ENCODE peak calls at places on chromosomes 13 and 19, in five cellular contexts. One of them, this sample, is unnamed.

GRCh38 chr13:110363009-110363408 is 55.9 kb downstream of the COL4A2 start:
- DNase-seq in GM12878: no peak
- DNase-seq in H1: no peak
- DNase-seq in HepG2: no peak
- DNase-seq in K562: no peak
- DNase-seq in this sample: peak

GRCh38 chr19:16032509-16033135 is 43.7 kb upstream of the TPM4 start:
- DNase-seq in GM12878: no peak
- DNase-seq in H1: no peak
- DNase-seq in HepG2: no peak
- DNase-seq in K562: no peak
- DNase-seq in this sample: no peak

GRCh38 chr19:1813837-1814217 is 1.8 kb upstream of the ATP8B3 start:
- DNase-seq in GM12878: no peak
- DNase-seq in H1: no peak
- DNase-seq in HepG2: no peak
- DNase-seq in K562: no peak
- DNase-seq in this sample: no peak

GRCh38 chr19:35040826-35041547 is 534 bp upstream of the HPN start:
- DNase-seq in GM12878: no peak
- DNase-seq in H1: no peak
- DNase-seq in HepG2: peak
- DNase-seq in K562: peak
- DNase-seq in this sample: no peak

GRCh38 chr19:16293133-16294085 is 31.2 kb upstream of the KLF2 start:
- DNase-seq in GM12878: no peak
- DNase-seq in H1: no peak
- DNase-seq in HepG2: no peak
- DNase-seq in K562: peak
- DNase-seq in this sample: no peak

GRCh38 chr13:33181264-33181663 is 104.3 kb downstream of the STARD13 start:
- DNase-seq in GM12878: no peak
- DNase-seq in H1: no peak
- DNase-seq in HepG2: no peak
- DNase-seq in K562: no peak
- DNase-seq in this sample: no peak

GRCh38 chr13:110442946-110443632 is 118.4 kb downstream of the RAB20 start:
- DNase-seq in GM12878: no peak
- DNase-seq in H1: no peak
- DNase-seq in HepG2: no peak
- DNase-seq in K562: no peak
- DNase-seq in this sample: no peak

GRCh38 chr13:41916173-41916954 is 44.5 kb downstream of the VWA8 start:
- DNase-seq in GM12878: peak
- DNase-seq in H1: no peak
- DNase-seq in HepG2: no peak
- DNase-seq in K562: peak
- DNase-seq in this sample: no peak

GRCh38 chr13:21079761-21080730 is 18.7 kb upstream of the LATS2 start:
- DNase-seq in GM12878: no peak
- DNase-seq in H1: no peak
- DNase-seq in HepG2: peak
- DNase-seq in K562: no peak
- DNase-seq in this sample: no peak

GRCh38 chr19:43416951-43417623 is 2.4 kb downstream of the TEX101 start:
- DNase-seq in GM12878: no peak
- DNase-seq in H1: no peak
- DNase-seq in HepG2: no peak
- DNase-seq in K562: no peak
- DNase-seq in this sample: no peak

GRCh38 chr13:38661276-38661675 is 25.6 kb upstream of the FREM2 start:
- DNase-seq in GM12878: no peak
- DNase-seq in H1: no peak
- DNase-seq in HepG2: no peak
- DNase-seq in K562: no peak
- DNase-seq in this sample: no peak

GRCh38 chr19:3986260-3987041 is 1.2 kb upstream of the EEF2 start:
- DNase-seq in GM12878: peak
- DNase-seq in H1: no peak
- DNase-seq in HepG2: peak
- DNase-seq in K562: peak
- DNase-seq in this sample: peak

GRCh38 chr19:3162418-3163229 is 15.9 kb upstream of the S1PR4 start:
- DNase-seq in GM12878: no peak
- DNase-seq in H1: no peak
- DNase-seq in HepG2: peak
- DNase-seq in K562: peak
- DNase-seq in this sample: no peak

GRCh38 chr13:20819715-20820114 is 46.0 kb upstream of the EEF1AKMT1 start:
- DNase-seq in GM12878: no peak
- DNase-seq in H1: no peak
- DNase-seq in HepG2: no peak
- DNase-seq in K562: no peak
- DNase-seq in this sample: no peak

GRCh38 chr13:19632915-19633339 is 532 bp upstream of the MPHOSPH8 start:
- DNase-seq in GM12878: no peak
- DNase-seq in H1: no peak
- DNase-seq in HepG2: no peak
- DNase-seq in K562: no peak
- DNase-seq in this sample: no peak

GRCh38 chr13:19633340-19634128 is at the start of gene MPHOSPH8:
- DNase-seq in GM12878: peak
- DNase-seq in H1: peak
- DNase-seq in HepG2: peak
- DNase-seq in K562: peak
- DNase-seq in this sample: peak

DNA sequence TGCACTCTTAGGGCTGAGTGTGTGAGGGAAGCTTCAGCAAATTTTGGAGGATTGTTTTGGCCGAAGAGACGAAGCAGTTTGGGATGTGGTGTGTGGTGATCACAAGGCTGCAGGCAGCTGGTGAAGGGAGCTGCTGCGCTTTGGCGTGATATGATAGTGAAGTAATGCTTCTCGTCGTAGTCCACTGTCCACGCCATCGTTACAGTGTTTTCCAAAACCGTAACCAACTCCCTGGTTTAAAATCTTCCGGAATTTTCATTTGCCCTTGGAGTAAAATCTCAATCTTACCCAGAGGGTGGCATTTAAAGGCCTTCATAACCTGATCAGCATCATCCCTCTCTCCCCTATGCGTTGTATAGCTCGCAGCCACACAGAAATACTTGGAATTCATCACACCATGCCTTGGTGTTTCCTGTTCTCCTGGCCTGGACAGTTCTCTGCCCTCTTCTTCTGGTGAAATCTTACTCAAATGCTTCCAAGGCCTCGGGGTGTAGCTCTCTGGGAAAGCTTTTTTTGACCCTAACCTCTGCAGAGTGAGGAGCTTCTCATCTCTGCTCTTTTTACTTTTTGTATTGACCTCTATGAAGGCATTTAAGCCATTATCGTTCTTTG is 776 bp downstream of the MPHOSPH8 start:
- DNase-seq in GM12878: no peak
- DNase-seq in H1: no peak
- DNase-seq in HepG2: peak
- DNase-seq in K562: no peak
- DNase-seq in this sample: no peak
- TF ChIP-seq YY1 in GM12878: no peak
- TF ChIP-seq YY1 in H1: no peak
- TF ChIP-seq YY1 in HepG2: no peak
- TF ChIP-seq YY1 in K562: no peak
- TF ChIP-seq YY1 in this sample: no peak

GRCh38 chr13:23570931-23571330 is 719 bp downstream of the TNFRSF19 start:
- DNase-seq in GM12878: no peak
- DNase-seq in H1: no peak
- DNase-seq in HepG2: peak
- DNase-seq in K562: no peak
- DNase-seq in this sample: no peak
- TF ChIP-seq POLR2A in GM12878: no peak
- TF ChIP-seq POLR2A in H1: no peak
- TF ChIP-seq POLR2A in HepG2: no peak
- TF ChIP-seq POLR2A in K562: no peak
- TF ChIP-seq POLR2A in this sample: no peak

GRCh38 chr19:12952488-12953455 is 4.3 kb downstream of the GADD45GIP1 start:
- DNase-seq in GM12878: no peak
- DNase-seq in H1: no peak
- DNase-seq in HepG2: no peak
- DNase-seq in K562: no peak
- DNase-seq in this sample: no peak
- TF ChIP-seq YY1 in GM12878: no peak
- TF ChIP-seq YY1 in H1: no peak
- TF ChIP-seq YY1 in HepG2: no peak
- TF ChIP-seq YY1 in K562: no peak
- TF ChIP-seq YY1 in this sample: no peak

GRCh38 chr13:45433381-45433790 is 15.2 kb upstream of the SLC25A30 start:
- DNase-seq in GM12878: no peak
- DNase-seq in H1: no peak
- DNase-seq in HepG2: peak
- DNase-seq in K562: no peak
- DNase-seq in this sample: no peak
- TF ChIP-seq POLR2A in GM12878: no peak
- TF ChIP-seq POLR2A in H1: no peak
- TF ChIP-seq POLR2A in HepG2: peak
- TF ChIP-seq POLR2A in K562: no peak
- TF ChIP-seq POLR2A in this sample: no peak

GRCh38 chr13:50079278-50080157 is 64.3 kb downstream of the KCNRG start:
- DNase-seq in GM12878: no peak
- DNase-seq in H1: no peak
- DNase-seq in HepG2: no peak
- DNase-seq in K562: no peak
- DNase-seq in this sample: no peak

GRCh38 chr13:50080856-50081105 is 65.5 kb downstream of the KCNRG start:
- DNase-seq in GM12878: no peak
- DNase-seq in H1: no peak
- DNase-seq in HepG2: no peak
- DNase-seq in K562: no peak
- DNase-seq in this sample: no peak

GRCh38 chr13:50078512-50079277 is 63.5 kb downstream of the KCNRG start:
- DNase-seq in GM12878: no peak
- DNase-seq in H1: no peak
- DNase-seq in HepG2: no peak
- DNase-seq in K562: no peak
- DNase-seq in this sample: no peak

GRCh38 chr13:50081106-50081898 is 66.1 kb downstream of the KCNRG start:
- DNase-seq in GM12878: no peak
- DNase-seq in H1: no peak
- DNase-seq in HepG2: no peak
- DNase-seq in K562: peak
- DNase-seq in this sample: no peak

GRCh38 chr13:50080158-50080855 is 65.1 kb downstream of the KCNRG start:
- DNase-seq in GM12878: no peak
- DNase-seq in H1: no peak
- DNase-seq in HepG2: peak
- DNase-seq in K562: peak
- DNase-seq in this sample: no peak
- TF ChIP-seq YY1 in GM12878: no peak
- TF ChIP-seq YY1 in H1: no peak
- TF ChIP-seq YY1 in HepG2: no peak
- TF ChIP-seq YY1 in K562: no peak
- TF ChIP-seq YY1 in this sample: no peak

DNA sequence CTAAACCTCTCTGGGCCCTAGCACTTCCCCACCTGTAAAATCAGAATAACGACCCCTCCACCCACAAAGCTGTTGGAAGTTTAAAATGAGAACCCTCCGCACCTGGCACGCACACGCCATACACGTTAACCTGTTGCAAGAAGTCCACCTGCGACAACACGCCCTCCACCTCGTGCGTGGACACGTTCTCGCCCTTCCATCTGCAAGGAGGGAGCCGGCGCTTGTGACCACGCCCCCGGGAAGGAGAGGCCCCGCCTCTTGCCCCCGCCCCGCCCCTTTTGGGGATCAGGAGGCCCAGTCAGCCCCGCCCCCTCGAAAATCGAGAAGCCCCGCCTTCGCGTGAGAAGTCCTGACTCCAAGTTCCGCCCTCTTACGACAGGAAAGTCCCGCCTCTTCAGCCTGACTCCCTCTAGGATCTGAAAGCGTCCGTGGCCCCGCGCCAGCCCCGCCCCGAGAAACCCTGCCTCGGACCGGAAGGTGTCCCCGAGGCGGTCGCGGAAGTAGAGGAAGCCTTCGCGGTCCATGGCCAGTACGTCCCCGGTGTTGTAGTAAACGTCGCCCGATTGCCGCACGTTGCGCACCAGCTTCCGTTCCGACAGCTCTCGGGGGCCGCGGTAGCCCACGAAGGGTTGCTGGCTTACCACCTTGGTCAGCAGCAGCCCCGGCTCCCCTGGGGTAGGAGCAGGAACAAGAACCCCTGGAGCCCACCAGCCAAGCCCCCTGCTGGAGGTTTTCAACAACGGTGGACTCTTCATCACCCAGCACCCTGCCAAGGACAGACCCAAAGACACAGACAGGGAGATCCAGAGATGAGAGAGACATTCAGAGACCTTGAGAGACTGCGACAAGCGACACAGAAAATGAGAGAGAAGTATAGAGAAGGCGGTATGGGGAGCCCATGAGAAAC is 12.5 kb downstream of the SLC27A5 start:
- DNase-seq in GM12878: peak
- DNase-seq in H1: peak
- DNase-seq in HepG2: peak
- DNase-seq in K562: peak
- DNase-seq in this sample: peak
- TF ChIP-seq POLR2A in GM12878: peak
- TF ChIP-seq POLR2A in H1: no peak
- TF ChIP-seq POLR2A in HepG2: peak
- TF ChIP-seq POLR2A in K562: peak
- TF ChIP-seq POLR2A in this sample: peak

GRCh38 chr19:51253088-51253806 is 2.4 kb downstream of the SIGLECL1 start:
- DNase-seq in GM12878: no peak
- DNase-seq in H1: no peak
- DNase-seq in HepG2: no peak
- DNase-seq in K562: no peak
- DNase-seq in this sample: no peak

GRCh38 chr19:51256053-51256682 is 5.3 kb downstream of the SIGLECL1 start:
- DNase-seq in GM12878: no peak
- DNase-seq in H1: no peak
- DNase-seq in HepG2: no peak
- DNase-seq in K562: no peak
- DNase-seq in this sample: no peak

GRCh38 chr19:51250786-51251452 is at the start of gene SIGLECL1:
- DNase-seq in GM12878: no peak
- DNase-seq in H1: no peak
- DNase-seq in HepG2: no peak
- DNase-seq in K562: peak
- DNase-seq in this sample: no peak

GRCh38 chr19:51247972-51248371 is 2.9 kb upstream of the SIGLECL1 start:
- DNase-seq in GM12878: no peak
- DNase-seq in H1: no peak
- DNase-seq in HepG2: no peak
- DNase-seq in K562: no peak
- DNase-seq in this sample: no peak

DNA sequence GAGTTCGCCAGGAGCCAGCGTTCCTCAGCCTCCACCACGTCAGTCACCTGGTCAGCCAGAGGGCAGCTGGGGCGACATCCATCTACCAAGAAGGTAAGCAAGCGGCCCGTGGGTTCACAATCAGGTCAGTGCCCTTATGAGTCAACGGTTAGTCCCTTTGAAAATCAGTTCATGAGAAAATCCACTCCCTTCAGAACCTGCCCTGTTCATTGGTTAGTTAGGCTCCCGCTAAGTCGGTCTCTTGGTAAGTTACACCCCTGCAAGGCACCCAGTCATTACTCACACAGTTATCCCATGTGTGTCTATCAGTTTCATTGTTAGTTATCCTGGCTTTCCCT is 542 bp downstream of the SIGLECL1 start:
- DNase-seq in GM12878: no peak
- DNase-seq in H1: no peak
- DNase-seq in HepG2: no peak
- DNase-seq in K562: no peak
- DNase-seq in this sample: no peak
- TF ChIP-seq YY1 in GM12878: no peak
- TF ChIP-seq YY1 in H1: no peak
- TF ChIP-seq YY1 in HepG2: no peak
- TF ChIP-seq YY1 in K562: no peak
- TF ChIP-seq YY1 in this sample: no peak

This sample was measured in HCT116.